ENCODE peak calls at places on chromosomes 13 and 19, in four cellular contexts. Q, S, D and Z are unnamed samples.

GRCh38 chr19:10474962-10475451 is 28.1 kb downstream of the KEAP1 start:
- DNase-seq in Q (no peak), S (no peak), D (no peak), Z (no peak)

GRCh38 chr13:26062853-26063444 is 11.1 kb upstream of the SHISA2 start:
- DNase-seq in Q (peak), S (no peak), D (no peak), Z (peak)

GRCh38 chr19:1863638-1864479 is 480 bp upstream of the KLF16 start:
- DNase-seq in Q (peak), S (peak), D (peak), Z (peak)

GRCh38 chr13:72246396-72246795 is 379.4 kb upstream of the DACH1 start:
- DNase-seq in Q (no peak), S (no peak), D (no peak), Z (no peak)

GRCh38 chr13:48411281-48412099 is 1.4 kb downstream of the LPAR6 start:
- DNase-seq in Q (peak), S (no peak), D (no peak), Z (peak)

GRCh38 chr19:49014870-49015255 is 2.0 kb downstream of the LHB start:
- DNase-seq in Q (no peak), S (no peak), D (no peak), Z (no peak)

GRCh38 chr13:24741016-24741662 is 22.8 kb upstream of the RNF17 start:
- DNase-seq in Q (no peak), S (no peak), D (no peak), Z (no peak)

GRCh38 chr13:56134524-56134923 is 1006.2 kb upstream of the PRR20A start:
- DNase-seq in Q (no peak), S (no peak), D (no peak), Z (no peak)

GRCh38 chr13:34419025-34419424 is 523.0 kb upstream of the NBEA start:
- DNase-seq in Q (no peak), S (no peak), D (no peak), Z (no peak)

GRCh38 chr13:47837906-47838305 is 163.2 kb downstream of the SUCLA2 start:
- DNase-seq in Q (no peak), S (no peak), D (no peak), Z (no peak)

GRCh38 chr13:106104281-106104901 is 431.1 kb downstream of the EFNB2 start:
- DNase-seq in Q (no peak), S (peak), D (no peak), Z (no peak)

GRCh38 chr19:378706-379105 is 30.2 kb downstream of the C2CD4C start:
- DNase-seq in Q (no peak), S (no peak), D (no peak), Z (no peak)

GRCh38 chr19:30269638-30270037 is 102.5 kb upstream of the ZNF536 start:
- DNase-seq in Q (no peak), S (no peak), D (no peak), Z (no peak)

GRCh38 chr19:10182847-10183246 is 11.9 kb downstream of the DNMT1 start:
- DNase-seq in Q (no peak), S (no peak), D (no peak), Z (no peak)

GRCh38 chr19:11481777-11482383 is 1.0 kb upstream of the ELAVL3 start:
- DNase-seq in Q (peak), S (peak), D (peak), Z (peak)

GRCh38 chr19:17406039-17406886 is 833 bp upstream of the BST2 start:
- DNase-seq in Q (peak), S (peak), D (no peak), Z (peak)

GRCh38 chr13:80196756-80197155 is 144.2 kb downstream of the SPRY2 start:
- DNase-seq in Q (no peak), S (no peak), D (no peak), Z (no peak)

GRCh38 chr19:13026478-13026999 is 31.3 kb downstream of the NFIX start:
- DNase-seq in Q (no peak), S (no peak), D (no peak), Z (no peak)

GRCh38 chr13:112889351-112890290 is 79.4 kb upstream of the MCF2L start:
- DNase-seq in Q (no peak), S (no peak), D (no peak), Z (no peak)

GRCh38 chr13:101757446-101758039 is 305.1 kb downstream of the ITGBL1 start:
- DNase-seq in Q (peak), S (no peak), D (no peak), Z (peak)

GRCh38 chr19:1087813-1088418 is 7.3 kb downstream of the POLR2E start:
- DNase-seq in Q (peak), S (no peak), D (no peak), Z (no peak)

GRCh38 chr13:48780713-48781341 is 127.1 kb downstream of the CYSLTR2 start:
- DNase-seq in Q (no peak), S (no peak), D (no peak), Z (no peak)

GRCh38 chr19:1155352-1156304 is 18.4 kb downstream of the SBNO2 start:
- DNase-seq in Q (no peak), S (no peak), D (no peak), Z (no peak)

GRCh38 chr13:23570099-23570926 is at the start of gene TNFRSF19:
- DNase-seq in Q (no peak), S (no peak), D (no peak), Z (no peak)

DNA sequence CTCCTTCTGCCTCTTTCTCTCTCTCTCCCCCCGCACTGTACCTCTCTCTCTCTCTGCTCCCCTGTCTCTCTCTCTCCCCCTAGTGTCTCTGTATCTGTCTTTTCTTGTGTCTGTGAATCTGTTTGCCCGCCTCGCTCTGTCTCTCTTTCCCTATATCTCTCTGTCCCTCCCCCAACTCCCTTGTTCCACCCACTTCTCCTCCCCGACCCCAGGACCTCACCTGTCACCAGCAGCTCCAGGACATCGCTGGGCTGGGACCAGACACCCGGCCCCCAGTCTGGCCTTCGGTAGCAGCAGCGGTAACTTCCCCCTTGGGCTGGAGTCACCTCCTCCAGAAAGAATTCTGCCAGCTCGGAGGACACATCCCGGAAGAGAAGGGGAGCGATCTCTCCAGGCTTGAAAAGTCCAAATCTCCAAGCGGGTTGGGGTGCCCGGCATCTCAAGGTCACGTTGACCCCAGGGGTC is 3.9 kb downstream of the OSCAR start:
- DNase-seq in Q (peak), S (no peak), D (no peak), Z (peak)
- H3K4me3 ChIP-seq in Q (no peak), S (no peak), D (no peak), Z (no peak)

DNA sequence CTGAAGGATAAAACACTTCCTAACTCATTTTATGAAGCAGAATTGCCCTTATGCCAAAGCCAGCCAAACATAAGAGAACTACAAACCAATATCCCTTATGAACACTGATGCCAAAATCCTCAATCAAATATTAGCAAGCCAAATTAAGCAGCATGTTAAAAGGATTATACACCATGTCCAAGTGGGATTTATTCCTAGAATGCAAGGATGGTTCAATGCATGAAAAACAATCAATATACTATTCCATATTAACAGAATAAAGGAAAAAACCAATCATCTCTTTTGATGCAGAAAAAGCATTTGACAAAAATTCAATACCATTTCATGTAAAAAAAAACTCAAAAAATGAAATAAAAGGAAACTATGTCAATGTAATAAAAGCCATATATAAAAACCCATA is 10.9 kb downstream of the ZNF792 start:
- DNase-seq in Q (no peak), S (no peak), D (no peak), Z (no peak)
- H3K4me3 ChIP-seq in Q (no peak), S (no peak), D (no peak), Z (no peak)

GRCh38 chr13:30676672-30677071 is 58.7 kb upstream of the ALOX5AP start:
- DNase-seq in Q (no peak), S (no peak), D (no peak), Z (no peak)

GRCh38 chr13:30671271-30671815 is 53.6 kb downstream of the USPL1 start:
- DNase-seq in Q (no peak), S (no peak), D (no peak), Z (no peak)

GRCh38 chr13:30668305-30668704 is 50.6 kb downstream of the USPL1 start:
- DNase-seq in Q (no peak), S (no peak), D (no peak), Z (no peak)

GRCh38 chr13:30679483-30680330 is 55.6 kb upstream of the ALOX5AP start:
- DNase-seq in Q (peak), S (no peak), D (no peak), Z (no peak)

GRCh38 chr13:30673669-30674521 is 56.2 kb downstream of the USPL1 start:
- DNase-seq in Q (peak), S (peak), D (peak), Z (no peak)
- H3K4me3 ChIP-seq in Q (peak), S (peak), D (peak), Z (no peak)

GRCh38 chr13:28533049-28533436 is 38.1 kb upstream of the FLT1 start:
- DNase-seq in Q (no peak), S (no peak), D (no peak), Z (no peak)

GRCh38 chr13:28534210-28534609 is 39.3 kb upstream of the FLT1 start:
- DNase-seq in Q (no peak), S (no peak), D (no peak), Z (no peak)

GRCh38 chr13:28534801-28535200 is 39.9 kb upstream of the FLT1 start:
- DNase-seq in Q (no peak), S (no peak), D (no peak), Z (no peak)

GRCh38 chr13:28532226-28533048 is 37.5 kb upstream of the FLT1 start:
- DNase-seq in Q (no peak), S (peak), D (no peak), Z (no peak)

GRCh38 chr13:28533441-28534166 is 38.7 kb upstream of the FLT1 start:
- DNase-seq in Q (no peak), S (no peak), D (no peak), Z (no peak)
- H3K4me3 ChIP-seq in Q (no peak), S (no peak), D (no peak), Z (no peak)